ENCODE peak calls at places on chromosomes 6 and 20, in six cellular contexts. O, A, M, G, Z and W are unnamed samples.

GRCh38 chr20:57043091-57043490 is 223.3 kb downstream of the BMP7 start:
- DNase-seq in O (no peak), A (no peak), M (peak; percentile 55), G (no peak), Z (peak; percentile 48), W (no peak)

GRCh38 chr6:1619666-1620503 is 10.2 kb downstream of the FOXC1 start:
- DNase-seq in O (no peak), A (no peak), M (no peak), G (no peak), Z (no peak), W (peak; percentile 43)

GRCh38 chr20:58017237-58017969 is 211.1 kb downstream of the ANKRD60 start:
- DNase-seq in O (peak; percentile 28), A (no peak), M (peak; percentile 96), G (no peak), Z (peak; percentile 96), W (no peak)

GRCh38 chr20:44407402-44408184 is 52.1 kb downstream of the HNF4A start:
- DNase-seq in O (no peak), A (no peak), M (no peak), G (peak; percentile 72), Z (peak; percentile 9), W (peak; percentile 46)

GRCh38 chr6:7241709-7242645 is 71.0 kb downstream of the SSR1 start:
- DNase-seq in O (no peak), A (no peak), M (no peak), G (no peak), Z (no peak), W (no peak)

GRCh38 chr20:62668441-62669027 is 26.2 kb downstream of the SLCO4A1 start:
- DNase-seq in O (no peak), A (peak; percentile 60), M (peak; percentile 57), G (peak; percentile 89), Z (peak; percentile 55), W (peak; percentile 79)

GRCh38 chr6:81878479-81878878 is 126.0 kb upstream of the TENT5A start:
- DNase-seq in O (no peak), A (no peak), M (no peak), G (no peak), Z (no peak), W (no peak)

GRCh38 chr6:140208286-140208685 is 833.8 kb upstream of the CITED2 start:
- DNase-seq in O (no peak), A (no peak), M (no peak), G (no peak), Z (no peak), W (no peak)

GRCh38 chr20:33929917-33930316 is 63.8 kb upstream of the RALY start:
- DNase-seq in O (no peak), A (no peak), M (no peak), G (no peak), Z (no peak), W (no peak)

GRCh38 chr6:139569561-139569960 is 195.1 kb upstream of the CITED2 start:
- DNase-seq in O (no peak), A (no peak), M (no peak), G (no peak), Z (no peak), W (no peak)

GRCh38 chr6:33297956-33298772 is 578 bp downstream of the RGL2 start:
- DNase-seq in O (peak; percentile 67), A (peak; percentile 72), M (peak; percentile 92), G (peak; percentile 90), Z (peak; percentile 84), W (peak; percentile 86)

GRCh38 chr6:138493413-138493812 is 5.9 kb downstream of the NHSL1 start:
- DNase-seq in O (no peak), A (no peak), M (peak; percentile 93), G (no peak), Z (peak; percentile 63), W (no peak)

GRCh38 chr20:47922280-47922675 is 137.0 kb upstream of the SULF2 start:
- DNase-seq in O (no peak), A (no peak), M (no peak), G (no peak), Z (no peak), W (no peak)

GRCh38 chr20:61608275-61609085 is 356.4 kb downstream of the CDH4 start:
- DNase-seq in O (no peak), A (no peak), M (no peak), G (no peak), Z (no peak), W (peak; percentile 43)

GRCh38 chr6:166415306-166415705 is 32.6 kb upstream of the MPC1 start:
- DNase-seq in O (no peak), A (no peak), M (no peak), G (no peak), Z (no peak), W (no peak)

GRCh38 chr6:166655251-166655650 is 28.2 kb upstream of the RPS6KA2 start:
- DNase-seq in O (no peak), A (no peak), M (peak; percentile 57), G (no peak), Z (peak; percentile 47), W (peak; percentile 64)

GRCh38 chr6:1697688-1698351 is 88.1 kb downstream of the FOXC1 start:
- DNase-seq in O (no peak), A (no peak), M (no peak), G (no peak), Z (no peak), W (no peak)

GRCh38 chr6:19050765-19051164 is 663.6 kb downstream of the RNF144B start:
- DNase-seq in O (no peak), A (no peak), M (no peak), G (no peak), Z (no peak), W (no peak)

DNA sequence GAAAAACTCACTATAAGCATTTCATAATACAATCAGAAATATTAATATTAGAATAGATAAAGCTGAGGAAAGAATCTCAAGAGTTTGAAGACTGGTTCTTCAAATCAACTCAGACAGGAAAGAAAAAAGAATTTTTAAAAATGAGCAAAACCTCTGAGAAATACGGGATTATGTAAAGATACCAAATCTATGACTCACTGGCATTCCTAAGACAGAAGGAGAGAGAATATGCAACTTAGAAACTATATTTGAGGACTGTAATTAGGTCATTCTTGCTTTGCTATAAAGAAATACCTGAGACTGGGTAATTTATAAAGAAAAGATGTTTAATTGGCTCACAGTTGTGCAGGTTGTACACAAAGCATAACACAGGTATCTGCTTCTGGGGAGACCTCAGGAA is 665.1 kb downstream of the RNF144B start:
- DNase-seq in O (no peak), A (no peak), M (no peak), G (no peak), Z (no peak), W (no peak)
- H3K27ac ChIP-seq in O (no peak overlapping the region), A (no peak overlapping the region), M (no peak overlapping the region), G (no peak overlapping the region), Z (no peak overlapping the region), W (no peak overlapping the region)

GRCh38 chr6:54156650-54157250 is 45.5 kb downstream of the MLIP start:
- DNase-seq in O (no peak), A (no peak), M (no peak), G (no peak), Z (no peak), W (no peak)

DNA sequence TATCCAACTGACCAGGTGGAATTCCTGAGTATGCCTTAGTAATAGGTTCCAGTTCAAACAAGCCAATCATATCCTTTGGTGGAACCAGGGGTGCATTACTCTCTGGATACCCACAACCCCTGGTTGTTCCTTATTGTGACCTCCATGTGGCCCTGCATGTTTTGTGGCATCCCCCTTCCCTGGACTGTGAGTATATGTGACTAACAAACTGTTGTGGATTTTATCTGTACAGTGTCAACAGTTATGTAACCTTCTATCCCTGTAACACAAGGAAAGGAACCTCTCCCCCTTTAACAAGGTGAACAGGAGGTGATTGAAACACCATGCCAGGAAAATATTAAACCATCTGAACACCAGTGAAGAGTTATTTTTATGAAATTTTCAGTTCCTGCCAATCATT is 46.2 kb downstream of the MLIP start:
- DNase-seq in O (no peak), A (no peak), M (no peak), G (no peak), Z (no peak), W (no peak)
- H3K36me3 ChIP-seq in O (no peaks in the 10 kb centered on the region), A (no peaks in the 10 kb centered on the region), M (no peaks in the 10 kb centered on the region), G (no peaks in the 10 kb centered on the region), Z (no peaks in the 10 kb centered on the region), W (no peaks in the 10 kb centered on the region)

DNA sequence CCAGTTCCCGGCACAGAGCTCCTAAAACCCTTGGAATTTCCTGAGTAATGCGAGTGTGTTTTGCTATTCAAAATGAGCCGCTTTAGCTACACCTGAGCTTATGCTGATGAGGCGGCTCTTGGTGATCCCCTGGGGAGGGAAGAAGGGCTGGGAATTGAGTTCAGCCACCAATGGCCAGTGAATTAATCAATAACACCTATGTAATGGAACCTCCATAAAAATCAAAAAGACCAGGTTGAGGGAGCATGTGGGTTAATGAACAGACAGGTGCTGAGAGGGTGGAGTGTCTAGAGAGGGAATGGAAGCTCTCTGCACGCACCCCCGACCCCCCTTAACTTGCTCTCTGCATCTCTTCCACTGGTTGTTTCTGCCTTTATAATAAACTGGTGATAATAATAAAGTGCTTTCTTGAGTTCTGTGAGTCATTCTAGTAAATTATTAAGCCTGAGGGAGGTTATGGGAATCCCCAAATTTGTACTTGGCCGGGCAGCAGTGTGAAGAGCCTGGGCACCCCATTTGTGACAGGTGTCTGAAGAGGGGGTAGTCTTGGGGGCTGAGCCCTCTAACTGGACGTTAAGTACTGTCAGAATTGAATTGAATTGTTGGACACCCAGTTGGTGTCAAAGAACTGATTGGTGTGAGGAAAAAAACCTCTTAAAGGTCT is 24.7 kb upstream of the SERPINB1 start:
- DNase-seq in O (no peak), A (no peak), M (no peak), G (no peak), Z (no peak), W (no peak)
- TF ChIP-seq POLR2A in O (no peak), A (no peak), M (no peak), G (no peak), Z (no peak), W (no peak)

DNA sequence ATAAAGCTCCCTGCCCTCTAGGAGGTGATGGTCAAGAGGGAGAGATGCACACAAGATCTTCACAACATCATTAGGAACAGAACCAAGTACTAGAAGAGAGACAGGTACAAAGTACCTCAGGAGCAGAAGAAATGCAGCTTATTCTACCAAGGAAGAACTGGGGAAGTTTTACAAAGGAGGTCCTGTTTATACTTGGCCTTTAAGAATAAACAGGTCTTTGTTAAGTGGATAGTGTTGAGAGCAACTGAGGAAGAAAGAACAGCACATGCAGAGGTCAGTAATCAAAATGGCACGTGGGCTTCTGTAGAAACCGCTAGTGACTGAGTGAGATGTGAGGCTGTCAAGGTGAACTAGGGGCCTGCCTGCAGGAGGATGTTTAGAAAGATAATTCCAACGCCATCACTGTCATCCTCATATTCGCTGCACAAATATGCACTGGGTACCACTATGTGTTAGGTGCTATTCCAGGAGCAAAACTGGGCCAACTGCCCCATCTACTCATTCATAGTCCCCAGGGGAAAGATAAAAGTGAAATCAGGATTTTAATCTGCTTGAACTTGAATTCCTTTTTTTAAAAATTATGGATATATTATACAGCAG is 61.1 kb downstream of the ID4 start:
- DNase-seq in O (no peak), A (no peak), M (no peak), G (no peak), Z (no peak), W (no peak)
- H3K27ac ChIP-seq in O (no peak overlapping the region), A (no peak overlapping the region), M (no peak overlapping the region), G (no peak overlapping the region), Z (no peak overlapping the region), W (no peak overlapping the region)